ENCODE peak calls at places on chromosomes 4 and X, in seven cellular contexts. One of them, this sample, is unnamed.

GRCh38 chrX:19886375-19886774 is 1.0 kb downstream of the SH3KBP1 start:
- DNase-seq in stimulated activated naive CD8-positive, alpha-beta T cell treated with anti-CD3 and anti-CD28 coated beads, Interleukin-15, Interleukin-2, amounts not matched to agents 100 U/mL and 50 U/mL, for 24 hours: no peak
- DNase-seq in RWPE1: no peak
- DNase-seq in stimulated activated CD4-positive, alpha-beta T cell treated with anti-CD3 and anti-CD28 coated beads, Interleukin-15, amount 100 ng/mL, for 1 hour: no peak
- DNase-seq in CD4-positive, alpha-beta memory T cell: no peak
- DNase-seq in endothelial cell of umbilical vein: no peak
- DNase-seq in GM04503: no peak
- DNase-seq in this sample: no peak

GRCh38 chr4:126851391-126851790 is 781.4 kb upstream of the INTU start:
- DNase-seq in stimulated activated naive CD8-positive, alpha-beta T cell treated with anti-CD3 and anti-CD28 coated beads, Interleukin-15, Interleukin-2, amounts not matched to agents 100 U/mL and 50 U/mL, for 24 hours: no peak
- DNase-seq in RWPE1: no peak
- DNase-seq in stimulated activated CD4-positive, alpha-beta T cell treated with anti-CD3 and anti-CD28 coated beads, Interleukin-15, amount 100 ng/mL, for 1 hour: no peak
- DNase-seq in CD4-positive, alpha-beta memory T cell: no peak
- DNase-seq in endothelial cell of umbilical vein: no peak
- DNase-seq in GM04503: peak; percentile 44
- DNase-seq in this sample: no peak

GRCh38 chr4:11587797-11588196 is 159.1 kb upstream of the HS3ST1 start:
- DNase-seq in stimulated activated naive CD8-positive, alpha-beta T cell treated with anti-CD3 and anti-CD28 coated beads, Interleukin-15, Interleukin-2, amounts not matched to agents 100 U/mL and 50 U/mL, for 24 hours: no peak
- DNase-seq in RWPE1: no peak
- DNase-seq in stimulated activated CD4-positive, alpha-beta T cell treated with anti-CD3 and anti-CD28 coated beads, Interleukin-15, amount 100 ng/mL, for 1 hour: no peak
- DNase-seq in CD4-positive, alpha-beta memory T cell: no peak
- DNase-seq in endothelial cell of umbilical vein: no peak
- DNase-seq in GM04503: no peak
- DNase-seq in this sample: no peak

GRCh38 chr4:90842960-90843359 is 715.8 kb downstream of the CCSER1 start:
- DNase-seq in stimulated activated naive CD8-positive, alpha-beta T cell treated with anti-CD3 and anti-CD28 coated beads, Interleukin-15, Interleukin-2, amounts not matched to agents 100 U/mL and 50 U/mL, for 24 hours: no peak
- DNase-seq in RWPE1: no peak
- DNase-seq in stimulated activated CD4-positive, alpha-beta T cell treated with anti-CD3 and anti-CD28 coated beads, Interleukin-15, amount 100 ng/mL, for 1 hour: no peak
- DNase-seq in CD4-positive, alpha-beta memory T cell: no peak
- DNase-seq in endothelial cell of umbilical vein: no peak
- DNase-seq in GM04503: no peak
- DNase-seq in this sample: no peak

GRCh38 chr4:138542191-138542771 is 300.1 kb upstream of the SLC7A11 start:
- DNase-seq in stimulated activated naive CD8-positive, alpha-beta T cell treated with anti-CD3 and anti-CD28 coated beads, Interleukin-15, Interleukin-2, amounts not matched to agents 100 U/mL and 50 U/mL, for 24 hours: no peak
- DNase-seq in RWPE1: no peak
- DNase-seq in stimulated activated CD4-positive, alpha-beta T cell treated with anti-CD3 and anti-CD28 coated beads, Interleukin-15, amount 100 ng/mL, for 1 hour: no peak
- DNase-seq in CD4-positive, alpha-beta memory T cell: no peak
- DNase-seq in endothelial cell of umbilical vein: no peak
- DNase-seq in GM04503: no peak
- DNase-seq in this sample: no peak

GRCh38 chr4:73777612-73778011 is 37.2 kb downstream of the CXCL8 start:
- DNase-seq in stimulated activated naive CD8-positive, alpha-beta T cell treated with anti-CD3 and anti-CD28 coated beads, Interleukin-15, Interleukin-2, amounts not matched to agents 100 U/mL and 50 U/mL, for 24 hours: no peak
- DNase-seq in RWPE1: no peak
- DNase-seq in stimulated activated CD4-positive, alpha-beta T cell treated with anti-CD3 and anti-CD28 coated beads, Interleukin-15, amount 100 ng/mL, for 1 hour: no peak
- DNase-seq in CD4-positive, alpha-beta memory T cell: no peak
- DNase-seq in endothelial cell of umbilical vein: peak; percentile 46
- DNase-seq in GM04503: peak; percentile 12
- DNase-seq in this sample: no peak

GRCh38 chr4:1666391-1666790 is 17.7 kb downstream of the FAM53A start:
- DNase-seq in stimulated activated naive CD8-positive, alpha-beta T cell treated with anti-CD3 and anti-CD28 coated beads, Interleukin-15, Interleukin-2, amounts not matched to agents 100 U/mL and 50 U/mL, for 24 hours: no peak
- DNase-seq in RWPE1: no peak
- DNase-seq in stimulated activated CD4-positive, alpha-beta T cell treated with anti-CD3 and anti-CD28 coated beads, Interleukin-15, amount 100 ng/mL, for 1 hour: no peak
- DNase-seq in CD4-positive, alpha-beta memory T cell: no peak
- DNase-seq in endothelial cell of umbilical vein: no peak
- DNase-seq in GM04503: no peak
- DNase-seq in this sample: no peak

GRCh38 chr4:24042094-24042493 is 152.2 kb upstream of the PPARGC1A start:
- DNase-seq in stimulated activated naive CD8-positive, alpha-beta T cell treated with anti-CD3 and anti-CD28 coated beads, Interleukin-15, Interleukin-2, amounts not matched to agents 100 U/mL and 50 U/mL, for 24 hours: no peak
- DNase-seq in RWPE1: no peak
- DNase-seq in stimulated activated CD4-positive, alpha-beta T cell treated with anti-CD3 and anti-CD28 coated beads, Interleukin-15, amount 100 ng/mL, for 1 hour: no peak
- DNase-seq in CD4-positive, alpha-beta memory T cell: no peak
- DNase-seq in endothelial cell of umbilical vein: no peak
- DNase-seq in GM04503: peak; percentile 69
- DNase-seq in this sample: peak; percentile 44

GRCh38 chr4:23374280-23374679 is 515.6 kb downstream of the PPARGC1A start:
- DNase-seq in stimulated activated naive CD8-positive, alpha-beta T cell treated with anti-CD3 and anti-CD28 coated beads, Interleukin-15, Interleukin-2, amounts not matched to agents 100 U/mL and 50 U/mL, for 24 hours: no peak
- DNase-seq in RWPE1: no peak
- DNase-seq in stimulated activated CD4-positive, alpha-beta T cell treated with anti-CD3 and anti-CD28 coated beads, Interleukin-15, amount 100 ng/mL, for 1 hour: no peak
- DNase-seq in CD4-positive, alpha-beta memory T cell: no peak
- DNase-seq in endothelial cell of umbilical vein: no peak
- DNase-seq in GM04503: no peak
- DNase-seq in this sample: peak; percentile 13

GRCh38 chrX:120260369-120260768 is 9.8 kb downstream of the ZBTB33 start:
- DNase-seq in stimulated activated naive CD8-positive, alpha-beta T cell treated with anti-CD3 and anti-CD28 coated beads, Interleukin-15, Interleukin-2, amounts not matched to agents 100 U/mL and 50 U/mL, for 24 hours: no peak
- DNase-seq in RWPE1: peak; percentile 69
- DNase-seq in stimulated activated CD4-positive, alpha-beta T cell treated with anti-CD3 and anti-CD28 coated beads, Interleukin-15, amount 100 ng/mL, for 1 hour: no peak
- DNase-seq in CD4-positive, alpha-beta memory T cell: no peak
- DNase-seq in endothelial cell of umbilical vein: no peak
- DNase-seq in GM04503: no peak
- DNase-seq in this sample: no peak

GRCh38 chr4:136301773-136302172 is 1230.5 kb downstream of the PCDH18 start:
- DNase-seq in stimulated activated naive CD8-positive, alpha-beta T cell treated with anti-CD3 and anti-CD28 coated beads, Interleukin-15, Interleukin-2, amounts not matched to agents 100 U/mL and 50 U/mL, for 24 hours: no peak
- DNase-seq in RWPE1: no peak
- DNase-seq in stimulated activated CD4-positive, alpha-beta T cell treated with anti-CD3 and anti-CD28 coated beads, Interleukin-15, amount 100 ng/mL, for 1 hour: no peak
- DNase-seq in CD4-positive, alpha-beta memory T cell: no peak
- DNase-seq in endothelial cell of umbilical vein: no peak
- DNase-seq in GM04503: no peak
- DNase-seq in this sample: no peak

GRCh38 chr4:121706595-121707021 is 9.8 kb upstream of the ANXA5 start:
- DNase-seq in stimulated activated naive CD8-positive, alpha-beta T cell treated with anti-CD3 and anti-CD28 coated beads, Interleukin-15, Interleukin-2, amounts not matched to agents 100 U/mL and 50 U/mL, for 24 hours: peak; percentile 68
- DNase-seq in RWPE1: no peak
- DNase-seq in stimulated activated CD4-positive, alpha-beta T cell treated with anti-CD3 and anti-CD28 coated beads, Interleukin-15, amount 100 ng/mL, for 1 hour: no peak
- DNase-seq in CD4-positive, alpha-beta memory T cell: peak; percentile 57
- DNase-seq in endothelial cell of umbilical vein: no peak
- DNase-seq in GM04503: peak; percentile 77
- DNase-seq in this sample: no peak

GRCh38 chrX:111270339-111270738 is at the start of gene CAPN6:
- DNase-seq in stimulated activated naive CD8-positive, alpha-beta T cell treated with anti-CD3 and anti-CD28 coated beads, Interleukin-15, Interleukin-2, amounts not matched to agents 100 U/mL and 50 U/mL, for 24 hours: no peak
- DNase-seq in RWPE1: peak; percentile 8
- DNase-seq in stimulated activated CD4-positive, alpha-beta T cell treated with anti-CD3 and anti-CD28 coated beads, Interleukin-15, amount 100 ng/mL, for 1 hour: no peak
- DNase-seq in CD4-positive, alpha-beta memory T cell: no peak
- DNase-seq in endothelial cell of umbilical vein: no peak
- DNase-seq in GM04503: no peak
- DNase-seq in this sample: no peak

GRCh38 chrX:38379088-38379487 is 26.7 kb downstream of the OTC start:
- DNase-seq in stimulated activated naive CD8-positive, alpha-beta T cell treated with anti-CD3 and anti-CD28 coated beads, Interleukin-15, Interleukin-2, amounts not matched to agents 100 U/mL and 50 U/mL, for 24 hours: no peak
- DNase-seq in RWPE1: no peak
- DNase-seq in stimulated activated CD4-positive, alpha-beta T cell treated with anti-CD3 and anti-CD28 coated beads, Interleukin-15, amount 100 ng/mL, for 1 hour: no peak
- DNase-seq in CD4-positive, alpha-beta memory T cell: no peak
- DNase-seq in endothelial cell of umbilical vein: no peak
- DNase-seq in GM04503: no peak
- DNase-seq in this sample: no peak

GRCh38 chr4:174120446-174121142 is 162.9 kb downstream of the FBXO8 start:
- DNase-seq in stimulated activated naive CD8-positive, alpha-beta T cell treated with anti-CD3 and anti-CD28 coated beads, Interleukin-15, Interleukin-2, amounts not matched to agents 100 U/mL and 50 U/mL, for 24 hours: peak; percentile 11
- DNase-seq in RWPE1: peak; percentile 51
- DNase-seq in stimulated activated CD4-positive, alpha-beta T cell treated with anti-CD3 and anti-CD28 coated beads, Interleukin-15, amount 100 ng/mL, for 1 hour: no peak
- DNase-seq in CD4-positive, alpha-beta memory T cell: no peak
- DNase-seq in endothelial cell of umbilical vein: peak; percentile 65
- DNase-seq in GM04503: peak; percentile 39
- DNase-seq in this sample: peak; percentile 84